ENCODE peak calls at places on chromosomes 4 and X, in seven cellular contexts. E is HepG2, M is H1, R is GM12878, D is HCT116, G is SK-N-SH, B is K562. K is an unnamed sample.

GRCh38 chr4:119041951-119042560 is 93.6 kb upstream of the MYOZ2 start:
- DNase-seq in E (peak; percentile 66), M (peak; percentile 53), R (peak; percentile 12), D (peak; percentile 67), G (peak; percentile 63), B (peak; percentile 33), K (peak; percentile 84)

GRCh38 chr4:71251266-71251665 is 87.6 kb upstream of the SLC4A4 start:
- DNase-seq in E (no peak), M (no peak), R (no peak), D (no peak), G (no peak), B (no peak), K (no peak)

GRCh38 chrX:1601051-1601767 is 9.8 kb downstream of the AKAP17A start:
- DNase-seq in E (no peak), M (no peak), R (no peak), D (no peak), G (no peak), B (no peak), K (no peak)

GRCh38 chr4:65340382-65341109 is 329.7 kb downstream of the EPHA5 start:
- DNase-seq in E (no peak), M (no peak), R (no peak), D (no peak), G (no peak), B (no peak), K (no peak)

GRCh38 chr4:8547108-8547911 is 32.9 kb upstream of the GPR78 start:
- DNase-seq in E (peak; percentile 12), M (peak; percentile 34), R (no peak), D (peak; percentile 56), G (peak; percentile 36), B (peak; percentile 66), K (no peak)

GRCh38 chrX:82813671-82814078 is 694.4 kb upstream of the POU3F4 start:
- DNase-seq in E (no peak), M (peak; percentile 0), R (no peak), D (peak; percentile 80), G (no peak), B (no peak), K (peak; percentile 94)

GRCh38 chr4:24321151-24321550 is 263.2 kb downstream of the DHX15 start:
- DNase-seq in E (no peak), M (no peak), R (no peak), D (no peak), G (no peak), B (no peak), K (no peak)

GRCh38 chr4:77564231-77564630 is 41.4 kb upstream of the CXCL13 start:
- DNase-seq in E (no peak), M (no peak), R (no peak), D (no peak), G (no peak), B (no peak), K (peak; percentile 85)

GRCh38 chr4:183345261-183345660 is 23.0 kb upstream of the CLDN24 start:
- DNase-seq in E (no peak), M (no peak), R (no peak), D (no peak), G (no peak), B (no peak), K (no peak)

GRCh38 chr4:69708211-69708610 is 52.2 kb downstream of the SULT1B1 start:
- DNase-seq in E (no peak), M (no peak), R (no peak), D (no peak), G (no peak), B (no peak), K (no peak)

GRCh38 chr4:165748321-165748720 is 124.7 kb upstream of the TLL1 start:
- DNase-seq in E (no peak), M (no peak), R (no peak), D (no peak), G (no peak), B (no peak), K (no peak)

GRCh38 chrX:39636481-39636880 is 461.3 kb downstream of the BCOR start:
- DNase-seq in E (no peak), M (no peak), R (no peak), D (no peak), G (no peak), B (no peak), K (no peak)

GRCh38 chr4:2432991-2433530 is 14.3 kb downstream of the CFAP99 start:
- DNase-seq in E (no peak), M (no peak), R (no peak), D (no peak), G (no peak), B (peak; percentile 64), K (no peak)

GRCh38 chr4:8129136-8129535 is 29.5 kb downstream of the ABLIM2 start:
- DNase-seq in E (no peak), M (no peak), R (no peak), D (no peak), G (no peak), B (no peak), K (no peak)

GRCh38 chrX:6095469-6095868 is 133.2 kb downstream of the NLGN4X start:
- DNase-seq in E (no peak), M (no peak), R (no peak), D (no peak), G (peak; percentile 7), B (no peak), K (peak; percentile 2)

GRCh38 chr4:72326692-72327632 is 242.1 kb downstream of the ADAMTS3 start:
- DNase-seq in E (peak; percentile 33), M (no peak), R (no peak), D (peak; percentile 8), G (peak; percentile 21), B (no peak), K (peak; percentile 12)

GRCh38 chrX:130245441-130245840 is 23.3 kb downstream of the ZNF280C start:
- DNase-seq in E (no peak), M (no peak), R (no peak), D (no peak), G (no peak), B (no peak), K (no peak)

GRCh38 chrX:47958943-47959342 is 44.8 kb downstream of the ZNF182 start:
- DNase-seq in E (peak; percentile 21), M (no peak), R (no peak), D (no peak), G (peak; percentile 36), B (no peak), K (no peak)

GRCh38 chr4:150308824-150309472 is 230.7 kb downstream of the DCLK2 start:
- DNase-seq in E (no peak), M (no peak), R (no peak), D (no peak), G (no peak), B (no peak), K (no peak)

GRCh38 chr4:94169803-94170372 is 37.8 kb upstream of the SMARCAD1 start:
- DNase-seq in E (no peak), M (no peak), R (no peak), D (no peak), G (no peak), B (no peak), K (no peak)

GRCh38 chr4:180610317-180610716 is 1632.9 kb upstream of the TENM3 start:
- DNase-seq in E (no peak), M (no peak), R (no peak), D (no peak), G (no peak), B (no peak), K (no peak)

GRCh38 chr4:119179011-119179410 is 33.5 kb upstream of the USP53 start:
- DNase-seq in E (no peak), M (no peak), R (no peak), D (no peak), G (no peak), B (no peak), K (no peak)

GRCh38 chrX:3256868-3257267 is 89.6 kb downstream of the MXRA5 start:
- DNase-seq in E (no peak), M (no peak), R (no peak), D (no peak), G (no peak), B (no peak), K (no peak)

GRCh38 chr4:113293043-113293560 is 243.6 kb downstream of the ANK2 start:
- DNase-seq in E (no peak), M (no peak), R (no peak), D (no peak), G (no peak), B (no peak), K (no peak)

GRCh38 chr4:111839186-111839585 is 306.1 kb upstream of the FAM241A start:
- DNase-seq in E (no peak), M (no peak), R (no peak), D (no peak), G (no peak), B (no peak), K (no peak)
- TF ChIP-seq JUND in E (no peak), M (no peak), R (no peak), D (no peak), G (no peak), B (no peak), K (no peak)

DNA sequence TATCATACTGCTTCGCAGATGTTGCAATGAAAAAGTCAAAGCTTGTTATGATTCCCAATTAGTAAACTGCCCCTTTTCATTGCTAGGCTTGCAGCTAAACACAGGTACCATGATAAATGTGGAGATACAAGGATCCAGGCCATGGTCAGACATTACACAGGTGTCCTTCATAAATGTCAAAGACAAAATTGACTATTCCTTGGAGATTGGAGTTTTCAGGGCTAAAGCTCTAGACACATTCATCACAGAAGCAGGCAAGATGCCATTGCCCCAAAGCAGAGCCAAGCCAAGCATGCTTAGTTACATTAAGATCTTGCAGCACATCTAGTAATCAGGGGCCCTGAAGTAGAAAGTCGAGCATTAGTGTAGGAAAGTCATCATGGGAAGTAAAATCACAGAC is 111.3 kb upstream of the INTU start:
- DNase-seq in E (no peak), M (no peak), R (no peak), D (no peak), G (no peak), B (no peak), K (no peak)
- TF ChIP-seq JUND in E (no peak), M (no peak), R (no peak), D (no peak), G (no peak), B (no peak), K (no peak)

GRCh38 chr4:105147226-105148151 is 813 bp downstream of the TET2 start:
- DNase-seq in E (peak; percentile 24), M (no peak), R (no peak), D (no peak), G (peak; percentile 62), B (peak; percentile 25), K (peak; percentile 46)
- TF ChIP-seq JUND in E (no peak), M (no peak), R (no peak), D (no peak), G (no peak), B (no peak), K (no peak)

DNA sequence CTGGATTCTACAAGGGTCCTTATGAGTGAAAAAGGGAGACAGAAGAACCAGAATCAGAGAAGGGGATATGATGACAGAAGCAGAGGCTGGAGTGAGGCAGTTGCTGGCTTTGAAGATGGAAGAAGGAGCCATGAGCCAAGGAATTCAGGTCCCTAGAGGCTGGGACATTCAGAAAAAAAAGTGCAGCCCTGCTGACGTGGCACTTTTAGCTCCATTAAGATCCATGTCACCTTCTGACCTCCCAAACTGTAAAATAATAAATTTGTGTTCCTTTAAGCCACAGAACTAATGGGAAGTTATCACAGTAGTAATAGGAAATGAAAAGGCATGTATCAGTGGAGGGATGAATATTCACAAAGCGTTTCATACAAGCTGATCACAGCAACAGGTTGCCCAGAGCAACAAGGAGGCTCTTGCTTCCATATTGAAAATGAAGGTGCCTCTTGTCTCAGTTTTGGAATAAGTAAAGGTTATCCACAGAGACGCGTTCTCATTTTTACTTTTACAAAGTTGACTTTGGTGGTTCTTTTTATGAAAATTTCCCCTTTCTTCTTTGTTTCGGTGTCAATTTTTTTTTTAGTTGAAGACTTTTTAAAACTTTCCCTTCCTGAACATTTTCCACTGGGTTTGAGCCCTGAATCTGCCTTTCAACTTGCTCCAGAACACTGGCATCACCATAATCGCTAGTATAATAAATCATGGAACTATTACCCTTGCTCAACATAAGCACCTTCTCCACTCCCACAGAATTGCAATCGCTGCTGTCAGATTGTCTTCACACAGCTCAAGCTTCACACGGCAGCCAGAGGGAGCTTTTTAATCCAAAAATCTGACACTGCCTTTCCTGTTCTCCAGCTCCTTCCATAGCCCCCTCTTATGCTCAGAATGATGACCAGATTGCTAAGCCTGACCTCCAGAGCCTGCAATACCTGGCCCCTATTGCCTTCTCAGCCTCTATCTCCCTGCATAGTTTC is 127.6 kb upstream of the RBPJ start:
- DNase-seq in E (no peak), M (no peak), R (no peak), D (no peak), G (no peak), B (no peak), K (no peak)
- TF ChIP-seq JUND in E (no peak), M (no peak), R (no peak), D (no peak), G (no peak), B (no peak), K (no peak)

K was measured in T47D.